ENCODE peak calls at places on chromosomes 2 and 18, in ten cellular contexts. D is lower leg skin, L is IMR-90, R is stomach, Q is Peyer's patch, X is HCT116, Y is spleen, I is gastrocnemius medialis, J is suprapubic skin, V is tibial nerve. N is an unnamed sample.

GRCh38 chr2:168482245-168482644 is 26.2 kb downstream of the CERS6 start:
- DNase-seq in D (no peak), L (no peak), R (no peak), Q (no peak), X (no peak), Y (no peak), I (no peak), J (no peak), V (no peak), N (no peak)

GRCh38 chr2:132715554-132715953 is 45.5 kb upstream of the LYPD1 start:
- DNase-seq in D (no peak), L (no peak), R (no peak), Q (no peak), X (no peak), Y (no peak), I (no peak), J (no peak), V (no peak), N (no peak)

GRCh38 chr2:199458017-199458805 is 472 bp upstream of the SATB2 start:
- DNase-seq in D (no peak), L (no peak), R (no peak), Q (peak), X (peak), Y (peak), I (no peak), J (peak), V (no peak), N (peak)

GRCh38 chr2:29841386-29842004 is 79.9 kb downstream of the ALK start:
- DNase-seq in D (no peak), L (peak), R (no peak), Q (no peak), X (peak), Y (no peak), I (peak), J (no peak), V (no peak), N (peak)

GRCh38 chr2:134189009-134189717 is 64.7 kb upstream of the MGAT5 start:
- DNase-seq in D (no peak), L (peak), R (peak), Q (no peak), X (peak), Y (no peak), I (no peak), J (no peak), V (no peak), N (no peak)

GRCh38 chr18:73663581-73663980 is 484.1 kb downstream of the FBXO15 start:
- DNase-seq in D (no peak), L (no peak), R (no peak), Q (no peak), X (no peak), Y (no peak), I (no peak), J (no peak), V (no peak), N (no peak)

GRCh38 chr18:27094621-27095020 is 90.5 kb downstream of the CHST9 start:
- DNase-seq in D (no peak), L (no peak), R (no peak), Q (no peak), X (no peak), Y (no peak), I (no peak), J (no peak), V (no peak), N (no peak)

GRCh38 chr2:119860924-119861323 is 101.2 kb downstream of the PTPN4 start:
- DNase-seq in D (no peak), L (no peak), R (no peak), Q (no peak), X (no peak), Y (no peak), I (no peak), J (no peak), V (no peak), N (no peak)

GRCh38 chr18:37107748-37108522 is 279.0 kb downstream of the KIAA1328 start:
- DNase-seq in D (no peak), L (no peak), R (no peak), Q (no peak), X (no peak), Y (no peak), I (no peak), J (no peak), V (no peak), N (no peak)

GRCh38 chr2:19847486-19847885 is 54.3 kb downstream of the TTC32 start:
- DNase-seq in D (no peak), L (no peak), R (no peak), Q (no peak), X (no peak), Y (no peak), I (no peak), J (no peak), V (no peak), N (no peak)

GRCh38 chr2:144595279-144595678 is 75.4 kb upstream of the ZEB2 start:
- DNase-seq in D (no peak), L (no peak), R (no peak), Q (no peak), X (no peak), Y (no peak), I (no peak), J (no peak), V (no peak), N (no peak)

GRCh38 chr18:2083691-2084090 is 487.6 kb downstream of the METTL4 start:
- DNase-seq in D (no peak), L (no peak), R (no peak), Q (no peak), X (no peak), Y (no peak), I (no peak), J (no peak), V (no peak), N (no peak)

GRCh38 chr2:66850406-66850805 is 415.5 kb downstream of the MEIS1 start:
- DNase-seq in D (no peak), L (no peak), R (no peak), Q (no peak), X (no peak), Y (no peak), I (no peak), J (no peak), V (no peak), N (no peak)

GRCh38 chr18:34787931-34788532 is 77.9 kb downstream of the DTNA start:
- DNase-seq in D (peak), L (peak), R (peak), Q (no peak), X (peak), Y (no peak), I (peak), J (no peak), V (no peak), N (peak)

GRCh38 chr2:225667465-225667864 is 268.0 kb downstream of the NYAP2 start:
- DNase-seq in D (no peak), L (no peak), R (no peak), Q (no peak), X (no peak), Y (no peak), I (no peak), J (no peak), V (no peak), N (no peak)

GRCh38 chr2:212725180-212725579 is 186.6 kb upstream of the ERBB4 start:
- DNase-seq in D (no peak), L (no peak), R (no peak), Q (no peak), X (no peak), Y (no peak), I (no peak), J (no peak), V (no peak), N (no peak)

GRCh38 chr2:227406177-227407031 is 18.7 kb upstream of the SCYGR1 start:
- DNase-seq in D (peak), L (peak), R (peak), Q (no peak), X (peak), Y (no peak), I (peak), J (no peak), V (no peak), N (peak)

DNA sequence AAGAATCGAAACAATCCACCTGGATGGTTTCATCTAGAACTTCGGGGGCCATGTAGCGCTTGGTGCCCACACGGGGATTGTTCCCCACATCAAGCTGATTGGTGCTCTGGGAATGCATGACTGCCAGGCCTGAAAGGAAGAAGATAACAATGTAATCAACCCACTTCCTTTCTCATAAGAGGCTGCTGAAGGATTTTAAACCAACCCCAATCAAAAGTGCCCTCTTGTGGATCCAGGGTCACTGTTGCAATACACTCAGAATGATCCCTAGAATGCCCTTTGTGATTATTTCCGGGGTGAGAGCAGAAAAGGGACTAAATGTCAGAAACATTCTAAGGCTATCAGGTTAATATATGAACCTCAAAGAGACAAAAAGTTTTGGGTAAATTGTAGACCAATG is 115.2 kb downstream of the ACVR1 start:
- DNase-seq in D (no peak), L (no peak), R (no peak), Q (no peak), X (no peak), Y (no peak), I (no peak), J (no peak), V (no peak), N (no peak)
- TF ChIP-seq CTCF in D (no peak), L (no peak), R (no peak), Q (no peak), X (no peak), Y (no peak), I (no peak), J (no peak), V (no peak), N (no peak)

DNA sequence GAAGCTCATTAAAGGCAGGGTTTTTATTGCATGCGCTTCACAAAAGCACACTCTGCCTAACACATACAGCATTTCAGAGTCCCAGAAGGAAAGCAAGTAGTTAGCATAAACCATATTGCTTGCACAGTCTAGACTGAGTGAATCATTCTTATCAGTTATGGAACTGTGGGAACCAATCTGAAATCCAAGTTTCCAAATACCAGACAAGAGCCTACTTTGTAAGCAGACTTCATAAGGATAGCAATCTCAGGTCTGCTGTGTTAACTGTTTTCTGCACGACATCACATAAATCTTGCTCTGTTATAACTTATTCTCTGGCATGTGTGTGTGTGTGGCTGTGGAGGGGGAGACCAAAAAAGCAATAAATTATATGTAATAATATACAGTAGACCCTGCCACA is 608.1 kb upstream of the REG3G start:
- DNase-seq in D (no peak), L (no peak), R (no peak), Q (no peak), X (no peak), Y (no peak), I (no peak), J (no peak), V (no peak), N (no peak)
- TF ChIP-seq POLR2A in D (no peak), L (no peak), R (no peak), Q (no peak), X (no peak), Y (no peak), I (no peak), J (no peak), V (no peak), N (no peak)

GRCh38 chr2:235676536-235676799 is 182.6 kb downstream of the AGAP1 start:
- DNase-seq in D (no peak), L (no peak), R (no peak), Q (no peak), X (no peak), Y (no peak), I (no peak), J (no peak), V (no peak), N (no peak)

GRCh38 chr2:235674812-235675211 is 181.0 kb downstream of the AGAP1 start:
- DNase-seq in D (no peak), L (no peak), R (no peak), Q (no peak), X (no peak), Y (no peak), I (no peak), J (no peak), V (no peak), N (no peak)

GRCh38 chr2:235677276-235677788 is 183.5 kb downstream of the AGAP1 start:
- DNase-seq in D (no peak), L (no peak), R (no peak), Q (no peak), X (no peak), Y (no peak), I (no peak), J (no peak), V (no peak), N (no peak)

GRCh38 chr2:235674116-235674515 is 180.3 kb downstream of the AGAP1 start:
- DNase-seq in D (no peak), L (no peak), R (no peak), Q (no peak), X (no peak), Y (no peak), I (no peak), J (no peak), V (no peak), N (no peak)

GRCh38 chr2:235675678-235676535 is 182.1 kb downstream of the AGAP1 start:
- DNase-seq in D (no peak), L (peak), R (no peak), Q (no peak), X (no peak), Y (no peak), I (no peak), J (no peak), V (no peak), N (no peak)
- TF ChIP-seq CTCF in D (no peak), L (no peak), R (no peak), Q (no peak), X (no peak), Y (no peak), I (no peak), J (no peak), V (no peak), N (no peak)

DNA sequence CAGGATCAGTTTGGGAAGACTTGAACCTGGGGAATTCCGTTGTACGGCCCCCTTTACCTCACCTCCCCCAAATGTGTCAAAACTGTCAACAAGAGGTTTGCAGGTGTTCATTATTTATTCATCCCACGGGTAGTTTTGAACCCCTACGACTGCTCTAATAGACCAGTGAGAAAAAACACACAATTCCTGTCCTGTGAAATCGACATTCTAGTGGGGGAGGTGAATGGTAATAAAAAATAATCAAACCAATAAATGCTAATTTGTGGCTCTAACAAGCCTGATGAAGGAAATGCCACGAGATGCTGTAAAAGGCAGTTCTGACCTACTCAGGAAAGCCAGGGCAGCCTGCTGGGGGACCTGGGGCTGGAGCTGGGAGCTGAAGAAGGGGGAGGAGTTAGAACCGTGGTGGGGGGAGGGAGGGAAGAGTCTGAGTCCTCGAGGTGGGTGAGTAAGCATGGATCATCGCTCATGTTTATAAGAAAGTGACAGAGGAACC is 463 bp upstream of the DNAJB2 start:
- DNase-seq in D (no peak), L (no peak), R (no peak), Q (no peak), X (no peak), Y (no peak), I (no peak), J (no peak), V (no peak), N (no peak)
- TF ChIP-seq POLR2A in D (no peak), L (no peak), R (no peak), Q (no peak), X (no peak), Y (no peak), I (no peak), J (no peak), V (no peak), N (no peak)

DNA sequence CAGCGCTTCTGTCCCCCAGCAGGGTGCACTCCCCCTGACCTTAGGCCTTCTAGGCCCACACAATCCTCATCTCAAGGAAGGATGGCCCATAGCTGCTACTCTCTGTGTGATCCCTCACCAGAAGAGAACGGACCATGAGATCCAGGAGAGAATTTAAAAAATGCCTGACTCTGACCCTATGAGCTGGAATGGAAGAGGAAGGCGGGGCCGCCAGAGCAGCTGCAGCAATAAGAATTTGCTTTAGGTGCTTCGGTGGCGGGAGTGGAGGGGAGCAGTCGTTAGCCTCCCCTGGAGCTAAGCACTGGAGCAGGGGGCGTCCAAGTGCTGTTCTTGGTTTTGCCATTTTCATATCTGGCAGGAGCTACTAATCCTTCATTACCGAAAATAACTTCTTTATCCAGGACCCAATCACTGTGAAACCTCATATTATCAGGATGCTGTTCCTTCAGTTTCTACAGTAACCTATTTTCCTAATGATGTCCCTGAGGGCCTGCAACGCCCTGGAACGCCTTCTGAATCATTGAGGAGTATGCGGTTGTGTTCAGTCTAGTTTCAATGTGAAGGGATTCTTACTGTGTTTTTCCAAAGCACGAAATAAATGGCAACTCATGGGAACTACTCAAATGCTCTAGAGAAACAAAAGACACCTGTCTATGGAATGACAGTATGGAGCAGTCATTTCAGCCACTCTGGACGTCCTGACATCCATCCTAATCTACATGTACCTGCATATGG is 105.1 kb upstream of the SIX2 start:
- DNase-seq in D (no peak), L (no peak), R (no peak), Q (no peak), X (no peak), Y (no peak), I (no peak), J (no peak), V (no peak), N (no peak)
- TF ChIP-seq CTCF in D (no peak), L (no peak), R (no peak), Q (no peak), X (no peak), Y (no peak), I (no peak), J (no peak), V (no peak), N (no peak)

GRCh38 chr18:9706081-9706935 is 1.8 kb upstream of the RAB31 start:
- DNase-seq in D (no peak), L (peak), R (no peak), Q (no peak), X (no peak), Y (no peak), I (no peak), J (no peak), V (no peak), N (no peak)

GRCh38 chr18:9708882-9709877 is 1.1 kb downstream of the RAB31 start:
- DNase-seq in D (no peak), L (no peak), R (no peak), Q (no peak), X (no peak), Y (peak), I (no peak), J (no peak), V (no peak), N (peak)

GRCh38 chr18:9710037-9710436 is 1.9 kb downstream of the RAB31 start:
- DNase-seq in D (no peak), L (no peak), R (no peak), Q (no peak), X (no peak), Y (no peak), I (no peak), J (no peak), V (no peak), N (no peak)

GRCh38 chr18:9707381-9708056 is 582 bp upstream of the RAB31 start:
- DNase-seq in D (no peak), L (peak), R (no peak), Q (no peak), X (no peak), Y (no peak), I (no peak), J (peak), V (no peak), N (no peak)

GRCh38 chr18:9708057-9708881 is at the start of gene RAB31:
- DNase-seq in D (peak), L (peak), R (peak), Q (peak), X (no peak), Y (peak), I (peak), J (peak), V (peak), N (peak)
- TF ChIP-seq POLR2A in D (no peak), L (peak), R (no peak), Q (no peak), X (peak), Y (peak), I (peak), J (peak), V (peak), N (peak)

DNA sequence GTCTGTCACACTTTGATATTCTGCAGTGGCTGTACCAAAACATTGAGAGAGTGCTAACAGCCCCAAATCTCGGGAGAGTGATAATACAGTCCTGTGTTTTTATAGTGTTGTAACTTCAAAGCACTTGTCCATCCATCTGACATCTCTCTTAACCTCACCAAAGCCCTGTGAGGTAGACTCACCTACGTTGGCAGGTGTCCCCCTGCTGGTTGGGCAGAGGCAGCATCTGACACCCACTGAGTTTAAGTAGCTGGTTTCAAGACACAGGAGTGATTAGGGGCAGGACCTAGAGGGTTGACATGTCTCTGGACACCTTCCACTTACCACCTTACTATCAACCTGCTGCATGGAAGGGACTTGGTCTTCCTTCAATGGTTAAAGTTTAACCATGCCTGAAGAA is 22.9 kb downstream of the COLEC12 start:
- DNase-seq in D (no peak), L (no peak), R (peak), Q (no peak), X (peak), Y (no peak), I (no peak), J (no peak), V (no peak), N (no peak)
- TF ChIP-seq CTCF in D (no peak), L (no peak), R (no peak), Q (peak), X (peak), Y (no peak), I (no peak), J (no peak), V (no peak), N (no peak)

N was measured in adrenal gland.